ENCODE peak calls at places on chromosomes 12 and 14, in seven cellular contexts. One of them, this sample, is unnamed.

GRCh38 chr12:130856088-130856487 is 15.8 kb upstream of the RAN start:
- DNase-seq in upper lobe of right lung: no peak
- DNase-seq in testis: no peak
- DNase-seq in HCT116: no peak
- DNase-seq in tibial nerve: no peak
- DNase-seq in spleen: no peak
- DNase-seq in neural progenitor cell: no peak
- DNase-seq in this sample: no peak

GRCh38 chr14:71355324-71356201 is 448.3 kb downstream of the PCNX1 start:
- DNase-seq in upper lobe of right lung: no peak
- DNase-seq in testis: peak
- DNase-seq in HCT116: no peak
- DNase-seq in tibial nerve: no peak
- DNase-seq in spleen: no peak
- DNase-seq in neural progenitor cell: no peak
- DNase-seq in this sample: no peak

GRCh38 chr14:87148655-87149054 is 844.3 kb downstream of the GALC start:
- DNase-seq in upper lobe of right lung: no peak
- DNase-seq in testis: no peak
- DNase-seq in HCT116: no peak
- DNase-seq in tibial nerve: no peak
- DNase-seq in spleen: no peak
- DNase-seq in neural progenitor cell: no peak
- DNase-seq in this sample: no peak

GRCh38 chr12:124548854-124549378 is 18.5 kb downstream of the NCOR2 start:
- DNase-seq in upper lobe of right lung: peak
- DNase-seq in testis: peak
- DNase-seq in HCT116: no peak
- DNase-seq in tibial nerve: no peak
- DNase-seq in spleen: peak
- DNase-seq in neural progenitor cell: no peak
- DNase-seq in this sample: no peak

GRCh38 chr12:27284751-27285150 is 40.7 kb downstream of the STK38L start:
- DNase-seq in upper lobe of right lung: no peak
- DNase-seq in testis: no peak
- DNase-seq in HCT116: no peak
- DNase-seq in tibial nerve: no peak
- DNase-seq in spleen: no peak
- DNase-seq in neural progenitor cell: no peak
- DNase-seq in this sample: no peak

GRCh38 chr14:104337381-104337780 is 199.0 kb downstream of the KIF26A start:
- DNase-seq in upper lobe of right lung: no peak
- DNase-seq in testis: no peak
- DNase-seq in HCT116: no peak
- DNase-seq in tibial nerve: no peak
- DNase-seq in spleen: no peak
- DNase-seq in neural progenitor cell: no peak
- DNase-seq in this sample: no peak

GRCh38 chr14:20617138-20618003 is 24.1 kb downstream of the OR6S1 start:
- DNase-seq in upper lobe of right lung: no peak
- DNase-seq in testis: no peak
- DNase-seq in HCT116: no peak
- DNase-seq in tibial nerve: no peak
- DNase-seq in spleen: no peak
- DNase-seq in neural progenitor cell: no peak
- DNase-seq in this sample: no peak

GRCh38 chr12:98416845-98417244 is 98.5 kb upstream of the TMPO start:
- DNase-seq in upper lobe of right lung: no peak
- DNase-seq in testis: no peak
- DNase-seq in HCT116: no peak
- DNase-seq in tibial nerve: no peak
- DNase-seq in spleen: no peak
- DNase-seq in neural progenitor cell: no peak
- DNase-seq in this sample: no peak

GRCh38 chr12:75638792-75639191 is 127.4 kb upstream of the KRR1 start:
- DNase-seq in upper lobe of right lung: no peak
- DNase-seq in testis: no peak
- DNase-seq in HCT116: no peak
- DNase-seq in tibial nerve: no peak
- DNase-seq in spleen: no peak
- DNase-seq in neural progenitor cell: no peak
- DNase-seq in this sample: no peak

GRCh38 chr12:116958402-116959197 is 47.9 kb downstream of the FBXW8 start:
- DNase-seq in upper lobe of right lung: no peak
- DNase-seq in testis: no peak
- DNase-seq in HCT116: no peak
- DNase-seq in tibial nerve: no peak
- DNase-seq in spleen: no peak
- DNase-seq in neural progenitor cell: no peak
- DNase-seq in this sample: no peak

GRCh38 chr12:5148880-5149279 is 105.2 kb downstream of the KCNA5 start:
- DNase-seq in upper lobe of right lung: no peak
- DNase-seq in testis: no peak
- DNase-seq in HCT116: no peak
- DNase-seq in tibial nerve: no peak
- DNase-seq in spleen: no peak
- DNase-seq in neural progenitor cell: no peak
- DNase-seq in this sample: no peak

GRCh38 chr12:94650143-94651056 is at the start of gene TMCC3:
- DNase-seq in upper lobe of right lung: peak
- DNase-seq in testis: peak
- DNase-seq in HCT116: no peak
- DNase-seq in tibial nerve: peak
- DNase-seq in spleen: peak
- DNase-seq in neural progenitor cell: peak
- DNase-seq in this sample: peak

GRCh38 chr12:111296906-111297463 is 71.9 kb downstream of the PHETA1 start:
- DNase-seq in upper lobe of right lung: no peak
- DNase-seq in testis: no peak
- DNase-seq in HCT116: no peak
- DNase-seq in tibial nerve: no peak
- DNase-seq in spleen: no peak
- DNase-seq in neural progenitor cell: no peak
- DNase-seq in this sample: no peak

GRCh38 chr12:75323663-75324062 is 6.5 kb downstream of the CAPS2 start:
- DNase-seq in upper lobe of right lung: no peak
- DNase-seq in testis: no peak
- DNase-seq in HCT116: no peak
- DNase-seq in tibial nerve: no peak
- DNase-seq in spleen: no peak
- DNase-seq in neural progenitor cell: no peak
- DNase-seq in this sample: no peak

GRCh38 chr12:102990419-102990818 is 32.9 kb downstream of the ASCL1 start:
- DNase-seq in upper lobe of right lung: no peak
- DNase-seq in testis: peak
- DNase-seq in HCT116: no peak
- DNase-seq in tibial nerve: no peak
- DNase-seq in spleen: no peak
- DNase-seq in neural progenitor cell: peak
- DNase-seq in this sample: no peak

GRCh38 chr12:71392521-71393145 is 47.0 kb upstream of the LGR5 start:
- DNase-seq in upper lobe of right lung: no peak
- DNase-seq in testis: peak
- DNase-seq in HCT116: peak
- DNase-seq in tibial nerve: no peak
- DNase-seq in spleen: no peak
- DNase-seq in neural progenitor cell: peak
- DNase-seq in this sample: no peak

GRCh38 chr14:41783403-41783802 is 176.7 kb downstream of the LRFN5 start:
- DNase-seq in upper lobe of right lung: no peak
- DNase-seq in testis: no peak
- DNase-seq in HCT116: no peak
- DNase-seq in tibial nerve: no peak
- DNase-seq in spleen: no peak
- DNase-seq in neural progenitor cell: no peak
- DNase-seq in this sample: no peak

GRCh38 chr12:123983822-123984485 is 10.9 kb downstream of the ZNF664 start:
- DNase-seq in upper lobe of right lung: no peak
- DNase-seq in testis: peak
- DNase-seq in HCT116: peak
- DNase-seq in tibial nerve: no peak
- DNase-seq in spleen: no peak
- DNase-seq in neural progenitor cell: peak
- DNase-seq in this sample: peak

GRCh38 chr12:122190842-122191668 is 8.1 kb downstream of the LRRC43 start:
- DNase-seq in upper lobe of right lung: peak
- DNase-seq in testis: peak
- DNase-seq in HCT116: peak
- DNase-seq in tibial nerve: no peak
- DNase-seq in spleen: peak
- DNase-seq in neural progenitor cell: peak
- DNase-seq in this sample: no peak

GRCh38 chr14:68676511-68676943 is 116.3 kb downstream of the ZFP36L1 start:
- DNase-seq in upper lobe of right lung: peak
- DNase-seq in testis: no peak
- DNase-seq in HCT116: no peak
- DNase-seq in tibial nerve: no peak
- DNase-seq in spleen: no peak
- DNase-seq in neural progenitor cell: peak
- DNase-seq in this sample: no peak

GRCh38 chr12:6532927-6533652 is 1.2 kb upstream of the GAPDH start:
- DNase-seq in upper lobe of right lung: peak
- DNase-seq in testis: peak
- DNase-seq in HCT116: no peak
- DNase-seq in tibial nerve: no peak
- DNase-seq in spleen: peak
- DNase-seq in neural progenitor cell: peak
- DNase-seq in this sample: peak

GRCh38 chr12:71438670-71439361 is 782 bp upstream of the LGR5 start:
- DNase-seq in upper lobe of right lung: no peak
- DNase-seq in testis: no peak
- DNase-seq in HCT116: no peak
- DNase-seq in tibial nerve: no peak
- DNase-seq in spleen: no peak
- DNase-seq in neural progenitor cell: peak
- DNase-seq in this sample: no peak

GRCh38 chr14:68492889-68493288 is 300.0 kb downstream of the ZFP36L1 start:
- DNase-seq in upper lobe of right lung: no peak
- DNase-seq in testis: no peak
- DNase-seq in HCT116: no peak
- DNase-seq in tibial nerve: no peak
- DNase-seq in spleen: no peak
- DNase-seq in neural progenitor cell: no peak
- DNase-seq in this sample: no peak

GRCh38 chr12:50517456-50518048 is 12.8 kb downstream of the DIP2B start:
- DNase-seq in upper lobe of right lung: no peak
- DNase-seq in testis: no peak
- DNase-seq in HCT116: no peak
- DNase-seq in tibial nerve: no peak
- DNase-seq in spleen: no peak
- DNase-seq in neural progenitor cell: no peak
- DNase-seq in this sample: no peak

GRCh38 chr14:58805057-58805456 is 167.3 kb downstream of the DACT1 start:
- DNase-seq in upper lobe of right lung: no peak
- DNase-seq in testis: no peak
- DNase-seq in HCT116: no peak
- DNase-seq in tibial nerve: no peak
- DNase-seq in spleen: no peak
- DNase-seq in neural progenitor cell: no peak
- DNase-seq in this sample: peak

DNA sequence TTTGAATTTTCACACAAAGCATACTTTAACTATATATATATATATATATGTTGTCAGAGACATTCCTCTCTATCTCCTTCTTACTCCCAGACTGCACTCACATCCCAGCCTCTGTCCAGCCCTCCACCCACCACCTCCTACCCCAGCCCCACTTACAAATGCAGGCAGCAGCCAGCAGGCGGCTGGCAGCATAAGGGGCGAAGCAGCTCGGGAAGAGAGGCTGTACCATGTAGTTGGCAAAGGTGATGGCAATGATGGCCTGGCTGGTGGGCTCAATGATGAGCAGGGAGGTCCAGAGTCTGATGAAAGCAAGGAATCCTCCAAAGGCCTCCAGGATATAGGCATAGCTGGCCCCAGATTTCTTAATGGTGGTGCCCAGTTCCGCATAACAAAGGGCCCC is 2.5 kb downstream of the SLC7A7 start:
- DNase-seq in upper lobe of right lung: peak
- DNase-seq in testis: no peak
- DNase-seq in HCT116: no peak
- DNase-seq in tibial nerve: no peak
- DNase-seq in spleen: peak
- DNase-seq in neural progenitor cell: peak
- DNase-seq in this sample: no peak
- TF ChIP-seq CTCF in upper lobe of right lung: no peak
- TF ChIP-seq CTCF in testis: no peak
- TF ChIP-seq CTCF in HCT116: no peak
- TF ChIP-seq CTCF in tibial nerve: no peak
- TF ChIP-seq CTCF in spleen: no peak
- TF ChIP-seq CTCF in neural progenitor cell: peak
- TF ChIP-seq CTCF in this sample: no peak

GRCh38 chr14:77442196-77442595 is 15.2 kb downstream of the VIPAS39 start:
- DNase-seq in upper lobe of right lung: no peak
- DNase-seq in testis: no peak
- DNase-seq in HCT116: no peak
- DNase-seq in tibial nerve: no peak
- DNase-seq in spleen: no peak
- DNase-seq in neural progenitor cell: no peak
- DNase-seq in this sample: no peak
- H3K27ac ChIP-seq in upper lobe of right lung: no peak
- H3K27ac ChIP-seq in testis: no peak
- H3K27ac ChIP-seq in HCT116: no peak
- H3K27ac ChIP-seq in tibial nerve: no peak
- H3K27ac ChIP-seq in spleen: no peak
- H3K27ac ChIP-seq in neural progenitor cell: no peak
- H3K27ac ChIP-seq in this sample: no peak

DNA sequence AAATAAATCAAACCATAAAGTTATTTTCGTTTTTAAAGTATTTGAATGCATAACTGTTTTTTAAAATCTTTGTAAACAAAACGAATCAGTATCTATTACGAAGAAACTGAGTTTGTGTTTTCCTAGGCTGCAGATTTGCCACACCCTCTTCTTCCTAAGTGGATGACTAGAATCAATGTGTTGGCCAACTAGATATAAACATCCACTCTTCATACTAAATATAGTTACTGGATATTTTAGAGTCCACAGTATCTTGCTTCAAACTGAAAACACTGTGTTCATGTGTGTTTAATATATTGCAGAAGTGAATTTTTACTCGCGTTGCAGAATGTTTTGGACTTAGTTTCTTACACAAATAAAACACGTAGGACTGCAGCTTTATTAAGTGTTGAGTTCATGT is 63.2 kb downstream of the KLHL28 start:
- DNase-seq in upper lobe of right lung: no peak
- DNase-seq in testis: no peak
- DNase-seq in HCT116: no peak
- DNase-seq in tibial nerve: no peak
- DNase-seq in spleen: no peak
- DNase-seq in neural progenitor cell: no peak
- DNase-seq in this sample: no peak
- H3K4me3 ChIP-seq in upper lobe of right lung: peak
- H3K4me3 ChIP-seq in testis: no peak
- H3K4me3 ChIP-seq in HCT116: peak
- H3K4me3 ChIP-seq in tibial nerve: no peak
- H3K4me3 ChIP-seq in spleen: peak
- H3K4me3 ChIP-seq in neural progenitor cell: peak
- H3K4me3 ChIP-seq in this sample: peak

GRCh38 chr14:49464885-49465284 is 121.3 kb downstream of the RPS29 start:
- DNase-seq in upper lobe of right lung: no peak
- DNase-seq in testis: no peak
- DNase-seq in HCT116: peak
- DNase-seq in tibial nerve: no peak
- DNase-seq in spleen: no peak
- DNase-seq in neural progenitor cell: peak
- DNase-seq in this sample: no peak
- TF ChIP-seq CTCF in upper lobe of right lung: no peak
- TF ChIP-seq CTCF in testis: no peak
- TF ChIP-seq CTCF in HCT116: no peak
- TF ChIP-seq CTCF in tibial nerve: no peak
- TF ChIP-seq CTCF in spleen: no peak
- TF ChIP-seq CTCF in neural progenitor cell: peak
- TF ChIP-seq CTCF in this sample: no peak

This sample was measured in heart left ventricle.